ENCODE peak calls at places on chromosome 15, in four cellular contexts. C is mucosa of descending colon, S is body of pancreas, I is NB4. T is an unnamed sample.

GRCh38 chr15:89814112-89814742 is 425 bp downstream of the ANPEP start:
- DNase-seq in S (no peak), I (peak), C (no peak), T (no peak)

GRCh38 chr15:70077436-70077835 is 20.3 kb downstream of the TLE3 start:
- DNase-seq in C (no peak), I (no peak), S (no peak), T (no peak)

GRCh38 chr15:72967397-72967796 is 84.9 kb upstream of the NEO1 start:
- DNase-seq in S (no peak), C (no peak), I (no peak), T (no peak)

GRCh38 chr15:72784233-72784876 is 797 bp upstream of the ADPGK start:
- DNase-seq in S (no peak), C (peak), I (peak), T (peak)

GRCh38 chr15:80517290-80517689 is 113.1 kb downstream of the ARNT2 start:
- DNase-seq in S (no peak), I (no peak), C (no peak), T (no peak)

GRCh38 chr15:69648775-69649735 is 196.4 kb downstream of the RPLP1 start:
- DNase-seq in S (no peak), I (no peak), C (no peak), T (no peak)

GRCh38 chr15:32717290-32718081 is at the start of gene GREM1:
- DNase-seq in S (peak), I (no peak), C (no peak), T (peak)

GRCh38 chr15:70133296-70133695 is 35.6 kb upstream of the TLE3 start:
- DNase-seq in S (peak), I (no peak), C (peak), T (no peak)

GRCh38 chr15:90869601-90870353 is 1.4 kb downstream of the FURIN start:
- DNase-seq in I (peak), C (peak), S (peak), T (peak)

GRCh38 chr15:56307180-56307579 is 58.0 kb upstream of the TEX9 start:
- DNase-seq in I (no peak), S (no peak), C (no peak), T (no peak)

GRCh38 chr15:84749111-84749991 is 959 bp downstream of the ZNF592 start:
- DNase-seq in S (peak), I (peak), C (peak), T (peak)

GRCh38 chr15:66067687-66068086 is 185.9 kb downstream of the MEGF11 start:
- DNase-seq in S (no peak), C (no peak), I (no peak), T (no peak)

GRCh38 chr15:64883997-64884511 is 27.6 kb upstream of the ANKDD1A start:
- DNase-seq in C (peak), I (peak), S (peak), T (peak)

GRCh38 chr15:92882697-92883642 is 17.2 kb upstream of the CHD2 start:
- DNase-seq in I (peak), C (no peak), S (peak), T (no peak)

GRCh38 chr15:26051771-26052685 is 188.9 kb upstream of the ATP10A start:
- DNase-seq in I (no peak), C (peak), S (no peak), T (peak)

GRCh38 chr15:82132742-82133141 is 86.9 kb upstream of the MEX3B start:
- DNase-seq in C (no peak), I (no peak), S (no peak), T (peak)

GRCh38 chr15:62894322-62895085 is 148.0 kb upstream of the TPM1 start:
- DNase-seq in C (no peak), S (no peak), I (no peak), T (no peak)

GRCh38 chr15:73679180-73679579 is 5.0 kb upstream of the CD276 start:
- DNase-seq in I (no peak), S (no peak), C (no peak), T (no peak)

GRCh38 chr15:43553021-43553420 is 35.6 kb downstream of the MAP1A start:
- DNase-seq in S (no peak), I (no peak), C (no peak), T (no peak)

GRCh38 chr15:46232471-46232870 is 597.6 kb downstream of the SQOR start:
- DNase-seq in C (no peak), I (no peak), S (no peak), T (no peak)

GRCh38 chr15:52678468-52679231 is 538 bp downstream of the ATOSA start:
- DNase-seq in I (peak), S (peak), C (peak), T (peak)
- TF ChIP-seq CTCF in I (no peak), S (no peak), C (no peak), T (no peak)

GRCh38 chr15:96347181-96348111 is 16.9 kb downstream of the NR2F2 start:
- DNase-seq in S (no peak), C (no peak), I (peak), T (no peak)

GRCh38 chr15:96349933-96350292 is 19.4 kb downstream of the NR2F2 start:
- DNase-seq in S (no peak), C (no peak), I (no peak), T (no peak)

GRCh38 chr15:96349034-96349932 is 18.8 kb downstream of the NR2F2 start:
- DNase-seq in C (no peak), S (no peak), I (no peak), T (peak)

GRCh38 chr15:96350321-96350720 is 19.8 kb downstream of the NR2F2 start:
- DNase-seq in I (no peak), C (no peak), S (no peak), T (no peak)

GRCh38 chr15:96348112-96349027 is 17.9 kb downstream of the NR2F2 start:
- DNase-seq in I (no peak), S (no peak), C (no peak), T (no peak)
- H3K4me3 ChIP-seq in I (no peak), S (no peak), C (no peak), T (no peak)

GRCh38 chr15:94460624-94461023 is 229.3 kb downstream of the MCTP2 start:
- DNase-seq in S (no peak), I (no peak), C (no peak), T (no peak)

GRCh38 chr15:94453227-94453626 is 221.9 kb downstream of the MCTP2 start:
- DNase-seq in C (no peak), S (no peak), I (no peak), T (no peak)

GRCh38 chr15:94455297-94455696 is 223.9 kb downstream of the MCTP2 start:
- DNase-seq in S (no peak), I (no peak), C (no peak), T (no peak)

GRCh38 chr15:94451461-94451860 is 220.1 kb downstream of the MCTP2 start:
- DNase-seq in C (no peak), I (no peak), S (no peak), T (no peak)

GRCh38 chr15:94456246-94456645 is 224.9 kb downstream of the MCTP2 start:
- DNase-seq in C (no peak), I (no peak), S (no peak), T (no peak)
- TF ChIP-seq CTCF in C (no peak), I (no peak), S (no peak), T (no peak)

GRCh38 chr15:40893019-40893723 is 1.1 kb upstream of the VPS18 start:
- DNase-seq in C (no peak), S (no peak), I (peak), T (no peak)
- H3K4me3 ChIP-seq in C (no peak), S (no peak), I (no peak), T (no peak)